ENCODE peak calls at places on chromosomes 5 and 9, in ten cellular contexts. Y, E, S, V, R, N, B, X, O and L are unnamed samples.
A peak's percentile ranks its signal among the peaks of the same experiment; 100 is the strongest.

GRCh38 chr5:176732736-176733585 is 77.4 kb upstream of the UNC5A start:
- DNase-seq in Y (no peak), E (no peak), S (peak; percentile 6), V (no peak), R (peak; percentile 17), N (no peak), B (no peak), X (no peak), O (no peak), L (no peak)

GRCh38 chr5:80793354-80793753 is 138.6 kb upstream of the DHFR start:
- DNase-seq in Y (no peak), E (no peak), S (no peak), V (no peak), R (no peak), N (no peak), B (no peak), X (no peak), O (no peak), L (no peak)

GRCh38 chr9:37575511-37575914 is 667 bp downstream of the FBXO10 start:
- DNase-seq in Y (no peak), E (no peak), S (no peak), V (no peak), R (no peak), N (no peak), B (no peak), X (no peak), O (peak; percentile 64), L (peak; percentile 47)

GRCh38 chr9:134136997-134137302 is 1.1 kb downstream of the WDR5 start:
- DNase-seq in Y (no peak), E (no peak), S (no peak), V (no peak), R (no peak), N (no peak), B (no peak), X (no peak), O (no peak), L (no peak)

GRCh38 chr5:75512383-75513074 is 838 bp downstream of the POLK start:
- DNase-seq in Y (peak; percentile 12), E (no peak), S (no peak), V (no peak), R (no peak), N (no peak), B (no peak), X (no peak), O (no peak), L (peak; percentile 48)

GRCh38 chr9:68669189-68669588 is 35.9 kb upstream of the PIP5K1B start:
- DNase-seq in Y (no peak), E (no peak), S (no peak), V (no peak), R (no peak), N (no peak), B (no peak), X (no peak), O (no peak), L (no peak)

GRCh38 chr9:116482740-116483139 is 204.4 kb upstream of the TRIM32 start:
- DNase-seq in Y (peak; percentile 34), E (no peak), S (no peak), V (peak; percentile 30), R (no peak), N (peak; percentile 9), B (no peak), X (no peak), O (no peak), L (no peak)

GRCh38 chr5:17058438-17058837 is 122.3 kb upstream of the MYO10 start:
- DNase-seq in Y (no peak), E (no peak), S (no peak), V (no peak), R (no peak), N (no peak), B (no peak), X (no peak), O (no peak), L (no peak)

GRCh38 chr5:172499287-172499686 is 45.0 kb upstream of the SH3PXD2B start:
- DNase-seq in Y (no peak), E (peak; percentile 2), S (no peak), V (no peak), R (no peak), N (no peak), B (no peak), X (no peak), O (no peak), L (no peak)

GRCh38 chr9:36625006-36625600 is 52.4 kb downstream of the MELK start:
- DNase-seq in Y (no peak), E (no peak), S (no peak), V (peak; percentile 73), R (no peak), N (no peak), B (no peak), X (peak; percentile 54), O (no peak), L (peak; percentile 90)

GRCh38 chr9:89365532-89365912 is 47.2 kb downstream of the SECISBP2 start:
- DNase-seq in Y (no peak), E (no peak), S (no peak), V (no peak), R (no peak), N (no peak), B (no peak), X (no peak), O (no peak), L (no peak)

GRCh38 chr9:77793909-77794308 is 145.8 kb upstream of the GNA14 start:
- DNase-seq in Y (no peak), E (no peak), S (no peak), V (peak; percentile 84), R (no peak), N (no peak), B (no peak), X (peak; percentile 61), O (no peak), L (peak; percentile 79)

GRCh38 chr5:13659391-13659790 is 285.1 kb downstream of the DNAH5 start:
- DNase-seq in Y (no peak), E (no peak), S (no peak), V (no peak), R (no peak), N (no peak), B (no peak), X (no peak), O (no peak), L (peak; percentile 14)

GRCh38 chr5:176793343-176793699 is 17.0 kb upstream of the UNC5A start:
- DNase-seq in Y (peak; percentile 26), E (no peak), S (no peak), V (peak; percentile 52), R (peak; percentile 70), N (no peak), B (peak; percentile 76), X (no peak), O (no peak), L (no peak)

GRCh38 chr5:176517053-176517661 is 20.0 kb downstream of the RNF44 start:
- DNase-seq in Y (no peak), E (no peak), S (no peak), V (no peak), R (no peak), N (no peak), B (no peak), X (no peak), O (no peak), L (no peak)

GRCh38 chr9:27400334-27400875 is 103.5 kb upstream of the EQTN start:
- DNase-seq in Y (no peak), E (no peak), S (no peak), V (no peak), R (no peak), N (no peak), B (no peak), X (no peak), O (no peak), L (no peak)